ENCODE peak calls at places on chromosomes 11 and 22, in ten cellular contexts. F, E, Y, I, H, B, Q, A, Z and W are unnamed samples.
A peak's percentile ranks its signal among the peaks of the same experiment; 100 is the strongest.

GRCh38 chr11:3674189-3674588 is 3.0 kb upstream of the CHRNA10 start:
- DNase-seq in E (no peak), Y (no peak), I (no peak), Z (no peak), F (no peak), Q (peak; percentile 10), B (no peak), H (peak; percentile 34), A (no peak), W (no peak)

GRCh38 chr22:20319041-20319744 is 667 bp downstream of the DGCR6L start:
- DNase-seq in Q (peak; percentile 66), B (peak; percentile 79), E (no peak), A (peak; percentile 14), Y (no peak), I (no peak), H (peak; percentile 20), Z (no peak), F (no peak), W (no peak)

GRCh38 chr11:94519478-94520084 is 7.3 kb downstream of the C11orf97 start:
- DNase-seq in I (no peak), Z (no peak), H (peak; percentile 59), E (no peak), Y (no peak), A (no peak), F (no peak), Q (peak; percentile 40), B (no peak), W (no peak)

GRCh38 chr11:113675003-113675471 is 31.1 kb downstream of the TMPRSS5 start:
- DNase-seq in Q (no peak), I (no peak), B (no peak), A (no peak), Y (no peak), Z (no peak), H (peak; percentile 60), E (no peak), F (no peak), W (no peak)

GRCh38 chr11:34339149-34340064 is 18.4 kb downstream of the ABTB2 start:
- DNase-seq in F (no peak), Z (no peak), I (no peak), E (no peak), Q (no peak), B (no peak), A (no peak), Y (no peak), H (peak; percentile 31), W (no peak)

GRCh38 chr11:59557940-59558643 is 46.8 kb downstream of the OR4D9 start:
- DNase-seq in F (no peak), Q (peak; percentile 15), Z (no peak), H (no peak), A (no peak), I (no peak), B (no peak), Y (no peak), E (no peak), W (no peak)

GRCh38 chr11:66617148-66617814 is 851 bp downstream of the RBM14 start:
- DNase-seq in H (peak; percentile 57), Z (no peak), Q (no peak), F (no peak), I (no peak), Y (no peak), B (peak; percentile 95), A (peak; percentile 71), E (peak; percentile 83), W (no peak)

GRCh38 chr11:42841563-42841962 is 470.2 kb upstream of the API5 start:
- DNase-seq in F (no peak), A (no peak), I (no peak), Z (no peak), Q (peak; percentile 31), Y (no peak), E (no peak), H (no peak), B (no peak), W (no peak)

GRCh38 chr22:46007848-46008261 is 30.9 kb upstream of the WNT7B start:
- DNase-seq in Q (no peak), Y (no peak), B (no peak), F (peak; percentile 93), Z (no peak), I (no peak), E (peak; percentile 85), A (peak; percentile 79), H (peak; percentile 96), W (no peak)

GRCh38 chr11:116352881-116353280 is 419.9 kb downstream of the BUD13 start:
- DNase-seq in I (no peak), H (no peak), A (no peak), F (no peak), Z (no peak), Q (no peak), E (no peak), B (no peak), Y (no peak), W (no peak)

GRCh38 chr11:86800076-86800955 is at the start of gene PRSS23:
- DNase-seq in E (peak; percentile 63), B (no peak), Z (no peak), I (no peak), F (peak; percentile 73), Q (peak; percentile 92), Y (no peak), A (no peak), H (peak; percentile 68), W (peak; percentile 72)

GRCh38 chr11:832529-833113 is at the start of gene CD151:
- DNase-seq in B (no peak), Z (no peak), Q (peak; percentile 87), Y (no peak), A (no peak), H (peak; percentile 47), E (no peak), I (no peak), F (no peak), W (peak; percentile 38)

GRCh38 chr11:113272281-113272680 is 42.1 kb upstream of the TTC12 start:
- DNase-seq in Q (no peak), H (no peak), I (no peak), Z (no peak), A (no peak), Y (no peak), B (no peak), E (no peak), F (no peak), W (no peak)

GRCh38 chr22:37454857-37455686 is 27.8 kb upstream of the ELFN2 start:
- DNase-seq in A (no peak), Z (no peak), E (no peak), Q (no peak), H (peak; percentile 90), I (no peak), F (no peak), Y (no peak), B (no peak), W (no peak)

GRCh38 chr11:116173506-116173905 is 599.3 kb downstream of the BUD13 start:
- DNase-seq in Z (no peak), F (no peak), I (no peak), Q (no peak), H (no peak), A (no peak), B (peak; percentile 68), Y (no peak), E (no peak), W (no peak)

GRCh38 chr22:16783930-16784354 is 41.3 kb downstream of the XKR3 start:
- DNase-seq in Y (no peak), F (no peak), I (no peak), Q (peak; percentile 30), B (no peak), H (no peak), Z (peak; percentile 23), A (no peak), E (no peak), W (no peak)
- TF ChIP-seq CTCF in Y (no peak), F (no peak), I (peak; percentile 20), Q (peak; percentile 71), B (no peak), H (no peak), Z (peak; percentile 58), A (no peak), E (no peak), W (peak; percentile 48)

DNA sequence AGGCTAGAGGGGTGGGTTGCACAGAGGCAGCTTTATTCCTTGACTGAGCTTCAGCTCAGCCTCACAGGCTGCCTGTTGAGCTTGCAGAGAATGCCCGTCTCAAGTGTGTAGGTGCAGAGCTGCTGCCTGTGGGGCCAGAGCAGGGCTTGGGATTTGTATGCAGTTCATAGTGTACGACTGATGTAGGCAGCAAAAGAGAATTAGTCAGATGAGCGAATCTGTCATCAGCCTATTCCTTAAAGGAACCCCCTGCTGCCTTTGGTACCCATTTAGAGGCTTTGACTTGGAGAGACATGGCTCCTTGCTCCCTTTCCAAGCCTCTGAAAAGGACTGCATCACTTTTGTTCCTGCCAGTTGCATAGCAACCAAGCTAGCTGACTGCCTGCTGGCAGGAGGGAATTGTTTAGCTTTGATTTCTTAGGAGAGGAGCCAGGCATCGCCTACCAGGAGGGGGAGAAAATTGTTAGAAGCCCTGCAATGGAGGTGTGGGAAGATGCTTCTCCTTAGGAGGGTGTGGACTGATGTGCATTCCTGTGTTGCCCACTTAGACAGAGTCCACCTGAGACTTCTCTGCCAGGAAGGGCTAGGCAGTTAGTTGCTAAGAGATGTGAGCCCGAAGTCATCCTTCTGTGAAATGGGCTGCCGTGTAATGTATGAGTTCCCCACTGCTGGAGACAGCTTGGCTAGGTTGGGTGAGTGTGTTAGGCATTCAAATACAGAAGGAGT is 10.9 kb downstream of the ACO2 start:
- DNase-seq in Q (peak; percentile 93), A (no peak), I (no peak), Y (no peak), B (no peak), Z (no peak), F (no peak), H (peak; percentile 56), E (peak; percentile 28), W (no peak)
- TF ChIP-seq CTCF in Q (peak; percentile 36), A (no peak), I (no peak), Y (no peak), B (no peak), Z (no peak), F (no peak), H (peak; percentile 0), E (no peak), W (no peak)

GRCh38 chr11:24155792-24156191 is 341.1 kb upstream of the LUZP2 start:
- DNase-seq in Y (no peak), B (no peak), I (no peak), Z (no peak), Q (peak; percentile 37), H (no peak), E (no peak), F (no peak), A (no peak), W (no peak)

GRCh38 chr11:24153337-24153736 is 343.5 kb upstream of the LUZP2 start:
- DNase-seq in F (no peak), H (no peak), Y (no peak), Q (no peak), Z (no peak), A (no peak), B (no peak), E (no peak), I (no peak), W (no peak)
- TF ChIP-seq CTCF in F (no peak), H (no peak), Y (no peak), Q (no peak), Z (no peak), A (no peak), B (no peak), E (no peak), I (no peak), W (no peak)

DNA sequence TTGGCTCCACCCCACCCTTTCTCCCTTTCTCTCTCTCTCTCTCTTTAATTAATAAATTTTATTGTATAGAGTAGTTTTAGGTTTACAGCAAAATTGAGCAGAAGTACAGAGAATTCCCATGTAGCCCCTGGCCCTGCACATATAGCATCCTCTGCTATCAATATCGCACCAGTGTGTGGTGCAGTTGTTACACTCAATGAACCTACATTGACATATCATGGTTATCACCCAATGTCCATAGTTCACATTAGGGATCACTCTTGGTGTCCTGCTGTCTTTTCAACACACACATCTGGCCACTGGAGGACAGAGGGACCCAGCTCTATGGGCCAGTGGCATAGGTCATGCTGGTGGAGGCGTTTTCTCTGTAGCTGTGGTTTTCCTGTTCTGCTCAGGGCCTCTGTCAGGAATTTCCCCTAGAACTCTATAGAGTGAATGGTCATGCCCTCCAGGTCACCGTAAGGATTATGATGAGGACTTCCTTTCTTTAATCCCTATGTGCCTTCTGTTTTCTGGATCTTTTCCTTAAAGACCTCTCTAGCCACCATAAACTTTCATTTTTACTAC is 98.2 kb upstream of the NAV2 start:
- DNase-seq in B (no peak), E (no peak), Z (no peak), Y (no peak), F (no peak), A (no peak), H (no peak), I (no peak), Q (no peak), W (no peak)
- TF ChIP-seq CTCF in B (no peak), E (no peak), Z (no peak), Y (no peak), F (no peak), A (no peak), H (no peak), I (no peak), Q (no peak), W (no peak)